ENCODE peak calls at places on chromosomes 16 and 17, in six cellular contexts. D, T, P, X, O and L are unnamed samples.
A peak's percentile ranks its signal among the peaks of the same experiment; 100 is the strongest.

GRCh38 chr16:27650073-27650701 is 100.2 kb downstream of the KATNIP start:
- DNase-seq in O (no peak), X (no peak), D (no peak), P (no peak), T (peak; percentile 29), L (no peak)

GRCh38 chr16:87133966-87134945 is 182.9 kb downstream of the C16orf95 start:
- DNase-seq in X (no peak), T (no peak), P (no peak), O (no peak), D (no peak), L (no peak)

GRCh38 chr17:74923538-74924249 is 379 bp upstream of the OTOP2 start:
- DNase-seq in X (no peak), P (peak; percentile 66), T (peak; percentile 39), O (peak; percentile 43), D (peak; percentile 52), L (no peak)

GRCh38 chr17:36000730-36001108 is 634 bp downstream of the CCL15 start:
- DNase-seq in T (no peak), X (no peak), D (no peak), P (no peak), O (no peak), L (no peak)

GRCh38 chr16:11395008-11395948 is 50.0 kb downstream of the RMI2 start:
- DNase-seq in D (no peak), T (no peak), X (no peak), O (no peak), P (no peak), L (no peak)

GRCh38 chr16:74455619-74456289 is 34.5 kb upstream of the CLEC18B start:
- DNase-seq in P (no peak), D (no peak), X (peak; percentile 20), T (peak; percentile 78), O (no peak), L (no peak)

GRCh38 chr17:50064253-50064991 is 8.5 kb downstream of the ITGA3 start:
- DNase-seq in D (no peak), P (no peak), T (peak; percentile 95), O (no peak), X (peak; percentile 98), L (peak; percentile 78)

GRCh38 chr17:16439303-16439791 is 24.0 kb downstream of the TRPV2 start:
- DNase-seq in X (no peak), D (no peak), P (no peak), O (no peak), T (peak; percentile 47), L (no peak)

GRCh38 chr17:78708510-78708973 is 73.5 kb downstream of the CYTH1 start:
- DNase-seq in P (peak; percentile 44), T (peak; percentile 93), X (peak; percentile 69), O (peak; percentile 23), D (peak; percentile 32), L (peak; percentile 37)

GRCh38 chr16:65672960-65673359 is 551.1 kb upstream of the CDH11 start:
- DNase-seq in D (no peak), P (no peak), X (no peak), O (no peak), T (peak; percentile 58), L (no peak)

GRCh38 chr17:80773243-80773991 is 218.2 kb upstream of the CHMP6 start:
- DNase-seq in T (no peak), O (no peak), P (no peak), X (no peak), D (no peak), L (no peak)

GRCh38 chr17:63571632-63572310 is 21.5 kb downstream of the DCAF7 start:
- DNase-seq in X (peak; percentile 60), P (no peak), T (peak; percentile 88), D (no peak), O (no peak), L (peak; percentile 46)

GRCh38 chr17:41967141-41967920 is 736 bp downstream of the CNP start:
- DNase-seq in P (no peak), O (no peak), X (no peak), D (peak; percentile 12), T (peak; percentile 29), L (no peak)

GRCh38 chr17:36736201-36737156 is 135.1 kb downstream of the MRM1 start:
- DNase-seq in D (no peak), P (no peak), X (no peak), T (no peak), O (no peak), L (no peak)

GRCh38 chr17:28864991-28865849 is 10.4 kb downstream of the ERAL1 start:
- DNase-seq in T (no peak), X (no peak), D (no peak), P (no peak), O (no peak), L (no peak)

GRCh38 chr17:48843172-48843900 is 12.5 kb downstream of the CALCOCO2 start:
- DNase-seq in O (no peak), X (no peak), P (no peak), D (no peak), T (peak; percentile 57), L (no peak)

GRCh38 chr17:7004398-7005253 is 7.8 kb upstream of the RNASEK start:
- DNase-seq in P (no peak), O (peak; percentile 34), T (peak; percentile 73), D (no peak), X (peak; percentile 60), L (peak; percentile 22)

GRCh38 chr16:69306031-69306430 is 5.1 kb upstream of the VPS4A start:
- DNase-seq in D (no peak), O (no peak), T (no peak), P (no peak), X (no peak), L (peak; percentile 19)

GRCh38 chr17:47810200-47810821 is 11.3 kb downstream of the OSBPL7 start:
- DNase-seq in P (no peak), O (no peak), T (peak; percentile 96), D (no peak), X (peak; percentile 97), L (peak; percentile 38)

GRCh38 chr16:88062341-88062861 is 111.2 kb downstream of the BANP start:
- DNase-seq in X (no peak), P (no peak), D (no peak), O (no peak), T (peak; percentile 76), L (peak; percentile 30)

GRCh38 chr17:29205047-29205446 is 24.8 kb upstream of the MYO18A start:
- DNase-seq in X (no peak), T (no peak), D (no peak), P (no peak), O (no peak), L (no peak)